ENCODE peak calls at places on chromosomes 12 and 14, in four cellular contexts. U is GM23338, X is PC-3, R is GM23248. I is an unnamed sample.
A peak's percentile ranks its signal among the peaks of the same experiment; 100 is the strongest.

GRCh38 chr14:63677891-63678379 is 36.3 kb upstream of the WDR89 start:
- DNase-seq in R (peak; percentile 63), U (no peak), X (peak; percentile 96), I (no peak)

GRCh38 chr12:2682301-2683282 is 112.2 kb upstream of the FKBP4 start:
- DNase-seq in X (peak; percentile 38), R (peak; percentile 64), U (peak; percentile 70), I (peak; percentile 61)

GRCh38 chr12:49094104-49094948 is at the start of gene DHH:
- DNase-seq in R (peak; percentile 34), U (peak; percentile 77), X (peak; percentile 18), I (no peak)

GRCh38 chr14:21267886-21268611 is 1.2 kb downstream of the HNRNPC start:
- DNase-seq in U (no peak), R (peak; percentile 63), X (peak; percentile 17), I (no peak)

GRCh38 chr12:64744422-64745258 is 14.6 kb downstream of the GNS start:
- DNase-seq in X (peak; percentile 34), R (peak; percentile 57), U (no peak), I (no peak)

GRCh38 chr12:40378721-40379120 is 153.9 kb downstream of the LRRK2 start:
- DNase-seq in U (no peak), R (no peak), X (no peak), I (no peak)

GRCh38 chr12:115443351-115443938 is 759.5 kb upstream of the TBX3 start:
- DNase-seq in R (no peak), X (no peak), U (no peak), I (no peak)

GRCh38 chr14:26703967-26704366 is 106.1 kb upstream of the NOVA1 start:
- DNase-seq in R (no peak), U (no peak), X (no peak), I (no peak)

GRCh38 chr14:68283378-68284123 is 464.0 kb downstream of the RAD51B start:
- DNase-seq in X (no peak), R (no peak), U (no peak), I (no peak)

GRCh38 chr12:47931187-47931586 is 26.4 kb upstream of the VDR start:
- DNase-seq in X (no peak), R (no peak), U (no peak), I (no peak)

DNA sequence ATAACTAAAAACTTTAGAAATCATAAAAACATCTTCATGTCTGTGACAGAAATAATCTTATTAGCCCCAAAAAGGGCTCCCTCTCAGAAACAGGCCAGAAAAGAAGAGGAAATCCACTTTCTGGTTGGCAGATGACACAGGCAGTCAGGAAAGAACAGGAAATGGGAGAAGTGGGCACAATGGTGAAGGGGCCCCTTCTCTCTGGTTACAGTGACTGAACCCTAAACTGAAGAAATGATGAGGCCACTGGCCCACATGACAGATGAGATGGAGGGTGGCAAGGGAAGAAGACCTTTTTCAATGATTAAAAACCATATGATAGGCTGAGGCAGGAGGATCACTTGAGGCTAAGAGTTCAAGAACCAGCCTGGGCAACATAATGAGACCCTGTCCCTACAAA is 21.1 kb downstream of the TCTN1 start:
- DNase-seq in R (no peak), U (no peak), X (no peak), I (no peak)
- H3K4me1 ChIP-seq in R (peaks cover 9% of the 10 kb centered on the region), U (no peaks in the 10 kb centered on the region), X (peaks cover 9% of the 10 kb centered on the region), I (peaks cover 14% of the 10 kb centered on the region)

GRCh38 chr14:69661194-69661537 is 49.8 kb downstream of the SUSD6 start:
- DNase-seq in R (no peak), U (no peak), X (no peak), I (no peak)
- H3F3A ChIP-seq in R (peaks cover 26% of the 10 kb centered on the region), U (no peaks in the 10 kb centered on the region), X (peaks cover under 1% of the 10 kb centered on the region), I (no peaks in the 10 kb centered on the region)

GRCh38 chr14:32481707-32482106 is 152.6 kb downstream of the AKAP6 start:
- DNase-seq in R (no peak), X (no peak), U (no peak), I (no peak)

GRCh38 chr14:32478027-32478426 is 148.9 kb downstream of the AKAP6 start:
- DNase-seq in X (peak; percentile 14), U (no peak), R (peak; percentile 70), I (no peak)

GRCh38 chr14:32476532-32476931 is 147.4 kb downstream of the AKAP6 start:
- DNase-seq in U (no peak), R (no peak), X (no peak), I (no peak)

GRCh38 chr14:32477406-32477805 is 148.3 kb downstream of the AKAP6 start:
- DNase-seq in U (no peak), R (no peak), X (no peak), I (no peak)

GRCh38 chr14:32480337-32480736 is 151.2 kb downstream of the AKAP6 start:
- DNase-seq in X (no peak), U (no peak), R (peak; percentile 72), I (no peak)
- H2AFZ ChIP-seq in X (no peak overlapping the region), U (no peak overlapping the region), R (peak overlapping the region; percentile 18), I (no peak overlapping the region)

DNA sequence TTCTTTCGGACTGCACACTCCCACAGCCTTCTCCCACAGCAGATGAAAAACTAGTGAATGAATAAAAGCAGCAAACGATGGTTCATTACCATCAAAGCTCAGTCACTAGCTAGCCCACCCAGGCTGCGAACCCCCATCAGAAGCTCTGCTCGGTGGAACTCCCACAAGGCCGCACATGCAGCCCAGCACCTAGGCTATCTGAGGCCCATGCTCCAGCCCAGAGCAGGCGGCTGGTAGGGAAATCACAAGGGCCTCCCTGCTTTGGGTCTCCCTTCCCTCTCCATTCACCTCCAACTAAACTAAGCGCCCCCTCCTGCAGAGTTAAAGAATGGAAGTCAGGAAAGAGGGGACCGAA is 69.1 kb downstream of the ITPK1 start:
- DNase-seq in R (no peak), X (no peak), U (peak; percentile 31), I (no peak)
- H3K4me1 ChIP-seq in R (peaks cover 43% of the 10 kb centered on the region), X (peaks cover 70% of the 10 kb centered on the region), U (peaks cover 65% of the 10 kb centered on the region), I (no peaks in the 10 kb centered on the region)

GRCh38 chr12:27332407-27333310 is at the start of gene BMAL2:
- DNase-seq in R (peak; percentile 74), X (peak; percentile 79), U (peak; percentile 76), I (peak; percentile 65)

GRCh38 chr12:27334721-27335082 is 2.1 kb downstream of the BMAL2 start:
- DNase-seq in U (no peak), R (no peak), X (peak; percentile 36), I (no peak)

GRCh38 chr12:27333311-27334009 is 824 bp downstream of the BMAL2 start:
- DNase-seq in R (peak; percentile 45), X (peak; percentile 46), U (peak; percentile 49), I (peak; percentile 64)

GRCh38 chr12:27335364-27336145 is 2.9 kb downstream of the BMAL2 start:
- DNase-seq in U (no peak), R (peak; percentile 14), X (peak; percentile 87), I (no peak)

GRCh38 chr12:27334052-27334720 is 1.6 kb downstream of the BMAL2 start:
- DNase-seq in X (peak; percentile 32), R (peak; percentile 20), U (no peak), I (peak; percentile 15)
- H3F3A ChIP-seq in X (peaks cover 30% of the 10 kb centered on the region), R (peaks cover 19% of the 10 kb centered on the region), U (no peaks in the 10 kb centered on the region), I (peaks cover 28% of the 10 kb centered on the region)